ENCODE peak calls at places on chromosomes 13 and 19, in six cellular contexts. R, T, S, P, B and I are unnamed samples.

GRCh38 chr19:48964205-48965032 is 690 bp upstream of the FTL start:
- DNase-seq in R (peak), T (peak), S (peak), P (no peak), B (no peak), I (no peak)

GRCh38 chr13:34941436-34941834 is 635 bp upstream of the NBEA start:
- DNase-seq in R (no peak), T (no peak), S (no peak), P (no peak), B (no peak), I (no peak)

GRCh38 chr13:113758651-113759524 is at the start of gene TMEM255B:
- DNase-seq in R (peak), T (peak), S (peak), P (peak), B (peak), I (peak)

GRCh38 chr13:30654430-30654829 is 36.7 kb downstream of the USPL1 start:
- DNase-seq in R (no peak), T (no peak), S (no peak), P (no peak), B (no peak), I (no peak)

GRCh38 chr19:39795001-39795400 is 16.3 kb downstream of the LEUTX start:
- DNase-seq in R (no peak), T (no peak), S (no peak), P (peak), B (no peak), I (no peak)

GRCh38 chr13:97344250-97345175 is 89.5 kb upstream of the RAP2A start:
- DNase-seq in R (peak), T (peak), S (peak), P (peak), B (peak), I (no peak)

GRCh38 chr19:4866595-4867424 is 657 bp downstream of the PLIN3 start:
- DNase-seq in R (peak), T (peak), S (peak), P (peak), B (peak), I (peak)

GRCh38 chr19:15199219-15199651 is 1.6 kb downstream of the NOTCH3 start:
- DNase-seq in R (no peak), T (no peak), S (no peak), P (no peak), B (no peak), I (no peak)

GRCh38 chr19:47399198-47399597 is 20.1 kb downstream of the MEIS3 start:
- DNase-seq in R (no peak), T (no peak), S (no peak), P (no peak), B (no peak), I (no peak)

GRCh38 chr19:4431808-4432674 is 25.6 kb downstream of the UBXN6 start:
- DNase-seq in R (no peak), T (peak), S (no peak), P (no peak), B (no peak), I (no peak)

GRCh38 chr19:21603431-21604153 is 98.2 kb downstream of the ZNF429 start:
- DNase-seq in R (no peak), T (no peak), S (no peak), P (peak), B (no peak), I (no peak)

GRCh38 chr19:30222993-30223865 is 149.0 kb upstream of the ZNF536 start:
- DNase-seq in R (no peak), T (no peak), S (no peak), P (no peak), B (no peak), I (no peak)

GRCh38 chr19:35486268-35486708 is 4.0 kb downstream of the KRTDAP start:
- DNase-seq in R (no peak), T (no peak), S (no peak), P (no peak), B (no peak), I (no peak)
- H3K4me3 ChIP-seq in R (no peak), T (no peak), S (no peak), P (no peak), B (no peak), I (no peak)

DNA sequence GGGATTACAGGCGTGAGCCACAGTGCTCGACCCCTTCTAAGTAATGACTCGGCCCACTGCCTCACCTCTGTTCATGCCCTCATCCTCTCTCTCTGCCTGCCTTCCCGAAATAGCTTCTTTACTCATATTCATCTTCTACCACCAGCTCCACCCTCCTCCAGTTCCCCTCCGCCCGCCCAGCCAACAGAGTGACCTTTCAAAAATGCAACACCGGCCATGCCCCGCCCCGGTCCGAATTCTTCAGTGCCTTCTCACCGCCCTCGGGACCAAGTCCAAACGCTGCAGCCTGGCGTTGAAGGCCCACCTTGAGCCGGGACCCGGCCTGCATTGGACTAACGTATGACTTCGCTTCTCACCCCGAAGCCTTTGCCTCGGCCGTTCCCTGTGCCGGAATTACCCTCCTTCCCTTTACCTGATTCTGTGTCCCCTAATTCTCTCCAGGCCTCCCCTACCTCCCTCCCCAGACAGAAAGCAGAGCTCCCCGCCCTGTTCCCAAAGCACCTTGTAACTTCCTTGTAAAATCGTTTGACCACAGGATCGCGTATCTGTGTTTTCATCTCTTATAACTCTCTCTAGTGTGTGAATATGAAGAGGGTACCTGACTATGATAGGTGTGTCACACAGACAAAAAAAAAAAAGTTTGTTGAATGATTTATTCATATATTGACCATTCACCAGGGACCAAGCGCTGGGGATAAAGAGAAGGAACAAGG is 8.1 kb upstream of the MUC16 start:
- DNase-seq in R (no peak), T (no peak), S (no peak), P (no peak), B (no peak), I (no peak)
- H3K4me3 ChIP-seq in R (no peak), T (no peak), S (no peak), P (no peak), B (no peak), I (no peak)

GRCh38 chr19:54104998-54105715 is 2.5 kb downstream of the NDUFA3 start:
- DNase-seq in R (no peak), T (peak), S (no peak), P (no peak), B (no peak), I (no peak)

GRCh38 chr19:54102421-54103169 is at the start of gene NDUFA3:
- DNase-seq in R (peak), T (peak), S (peak), P (peak), B (peak), I (peak)

GRCh38 chr19:54105796-54106195 is 3.1 kb downstream of the NDUFA3 start:
- DNase-seq in R (no peak), T (peak), S (no peak), P (no peak), B (no peak), I (no peak)

GRCh38 chr19:54096642-54097106 is 3.9 kb downstream of the OSCAR start:
- DNase-seq in R (peak), T (peak), S (peak), P (peak), B (no peak), I (no peak)

DNA sequence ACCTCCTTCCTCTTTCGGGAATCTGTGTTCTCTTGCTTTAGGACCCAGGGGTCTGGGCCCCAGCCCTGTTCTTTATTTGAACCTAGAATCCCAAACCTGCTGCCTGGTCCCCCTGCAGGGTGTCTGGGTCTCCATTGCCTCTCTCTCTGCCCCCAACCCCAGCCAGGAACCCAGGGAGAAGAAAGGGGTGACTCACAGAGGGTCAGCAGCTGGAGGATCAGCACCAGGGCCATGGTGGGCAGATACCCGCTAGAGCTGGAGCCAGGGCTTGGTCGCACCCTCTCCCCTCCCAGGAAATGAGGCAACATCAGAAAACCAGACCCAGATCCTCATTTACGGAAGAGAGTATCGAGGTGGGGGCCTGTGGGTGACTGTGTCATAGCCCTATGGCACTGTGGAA is at the start of gene OSCAR:
- DNase-seq in R (no peak), T (peak), S (peak), P (no peak), B (no peak), I (no peak)
- H3K4me3 ChIP-seq in R (no peak), T (no peak), S (peak), P (no peak), B (no peak), I (no peak)

GRCh38 chr13:62377838-62378237 is 962.2 kb upstream of the PCDH20 start:
- DNase-seq in R (no peak), T (no peak), S (no peak), P (no peak), B (no peak), I (no peak)
- H3K4me3 ChIP-seq in R (no peak), T (no peak), S (no peak), P (no peak), B (no peak), I (no peak)

DNA sequence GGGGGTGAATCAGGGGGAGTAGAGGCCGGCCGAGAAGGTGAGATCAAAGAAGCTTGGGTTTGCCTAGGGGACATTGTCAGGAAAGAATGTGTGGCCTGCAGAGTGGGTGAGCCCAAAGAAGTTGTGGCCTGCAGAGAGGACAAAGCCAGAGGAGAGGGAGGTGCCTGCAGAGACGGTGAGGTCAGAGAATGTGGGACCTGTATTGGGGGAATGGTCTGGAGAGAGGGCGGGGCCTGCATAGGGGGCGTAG is 3.0 kb downstream of the PRR36 start:
- DNase-seq in R (no peak), T (no peak), S (no peak), P (no peak), B (no peak), I (no peak)
- H3K4me3 ChIP-seq in R (no peak), T (no peak), S (no peak), P (no peak), B (no peak), I (peak)

DNA sequence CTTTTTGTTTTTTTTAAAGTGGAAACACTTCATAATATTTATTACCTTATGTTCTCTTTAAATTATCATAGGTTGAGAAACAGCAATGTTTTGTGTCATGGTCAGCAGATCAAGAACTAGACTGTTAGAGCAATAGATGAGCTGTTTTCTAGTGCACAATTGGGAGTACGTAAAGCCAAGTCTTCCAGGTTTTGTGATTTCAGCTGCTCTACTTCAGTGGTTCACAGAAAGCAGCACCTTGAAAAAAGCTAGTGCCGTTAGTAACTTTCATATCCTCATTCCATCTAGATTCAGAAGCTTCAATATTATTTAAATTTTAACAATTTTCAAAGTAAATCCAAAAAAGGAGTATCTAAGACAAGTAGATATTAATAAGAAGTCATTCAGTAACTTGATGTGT is 1.9 kb downstream of the GPR18 start:
- DNase-seq in R (peak), T (no peak), S (no peak), P (no peak), B (no peak), I (no peak)
- H3K4me3 ChIP-seq in R (no peak), T (no peak), S (no peak), P (no peak), B (no peak), I (no peak)

DNA sequence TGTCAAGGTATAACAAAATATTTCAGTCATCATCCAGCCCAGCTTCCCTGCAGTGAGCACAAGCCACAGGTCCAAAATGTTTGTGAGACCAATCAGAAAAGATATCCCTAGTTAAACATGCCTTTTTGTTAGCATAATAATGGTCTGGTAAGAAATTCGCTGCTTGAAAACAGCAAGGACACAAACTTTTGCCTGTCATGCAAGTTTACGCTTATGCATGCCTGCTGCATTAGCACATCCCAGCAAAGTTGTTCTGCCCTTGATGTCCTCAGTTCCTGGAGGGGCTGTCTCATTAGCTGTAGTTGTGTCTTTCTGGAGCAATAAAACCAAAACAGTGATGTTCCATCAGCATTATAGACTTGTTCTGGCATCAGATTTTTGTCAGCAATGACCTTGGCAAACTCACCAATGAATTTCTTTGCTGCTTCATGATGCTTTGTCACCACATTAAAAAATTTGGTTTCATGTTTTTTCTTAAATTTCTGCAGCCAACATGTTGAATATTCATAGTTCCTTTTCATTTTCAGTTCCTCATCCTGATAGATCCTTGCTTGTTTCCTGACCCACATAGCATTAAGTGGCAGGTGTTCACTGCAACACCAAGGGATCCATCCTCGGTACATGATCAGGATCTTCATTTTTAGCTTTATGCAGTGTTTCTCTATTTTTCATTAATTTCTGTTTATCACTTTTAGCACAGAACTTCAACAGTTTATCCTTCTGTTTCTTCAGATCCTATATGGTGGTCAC is 72.0 kb upstream of the GPR183 start:
- DNase-seq in R (no peak), T (no peak), S (no peak), P (no peak), B (no peak), I (no peak)
- H3K4me3 ChIP-seq in R (no peak), T (no peak), S (no peak), P (no peak), B (no peak), I (no peak)

GRCh38 chr19:31352782-31353651 is 3.8 kb upstream of the TSHZ3 start:
- DNase-seq in R (no peak), T (no peak), S (peak), P (no peak), B (no peak), I (no peak)
- H3K4me3 ChIP-seq in R (no peak), T (no peak), S (no peak), P (no peak), B (no peak), I (no peak)

DNA sequence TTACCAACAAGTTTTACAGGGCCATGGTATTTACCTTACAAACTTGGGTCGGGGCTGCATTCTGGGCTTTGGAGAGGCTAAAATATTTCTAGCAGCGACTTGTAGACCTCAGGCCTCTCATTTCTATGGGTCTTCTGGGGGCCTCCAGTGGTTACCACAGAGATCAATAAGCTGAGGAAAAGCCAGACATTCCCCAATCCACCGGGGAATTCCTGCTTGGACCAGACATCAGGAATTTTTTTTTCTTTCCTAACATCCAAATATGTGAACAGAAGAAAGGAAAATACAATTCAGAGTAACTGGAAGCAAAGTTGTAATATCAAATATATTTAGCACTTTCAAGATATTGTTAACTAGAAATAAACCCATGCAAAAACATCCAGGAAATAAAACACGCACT is 1.5 kb downstream of the DZIP1 start:
- DNase-seq in R (no peak), T (no peak), S (no peak), P (no peak), B (no peak), I (no peak)
- H3K4me3 ChIP-seq in R (peak), T (peak), S (peak), P (peak), B (no peak), I (peak)